ENCODE peak calls at places on chromosomes 7 and 10, in seven cellular contexts. M, N, U, D, X, A and G are unnamed samples.

GRCh38 chr7:213324-213993 is 21.1 kb downstream of the FAM20C start:
- DNase-seq in U (no peak), A (no peak), D (no peak), N (no peak), M (no peak), X (no peak), G (peak)

GRCh38 chr10:57986422-57986821 is 281.3 kb downstream of the IPMK start:
- DNase-seq in D (no peak), M (no peak), N (no peak), U (no peak), X (no peak), A (no peak), G (no peak)

GRCh38 chr10:70234668-70235447 is 1.6 kb upstream of the PPA1 start:
- DNase-seq in A (no peak), N (peak), X (no peak), D (peak), U (peak), M (peak), G (peak)

GRCh38 chr10:97549587-97550322 is 22.8 kb upstream of the ANKRD2 start:
- DNase-seq in M (peak), D (no peak), X (no peak), A (no peak), N (no peak), U (no peak), G (no peak)

GRCh38 chr10:48442090-48442808 is 135.8 kb downstream of the MAPK8 start:
- DNase-seq in A (no peak), X (no peak), D (no peak), U (no peak), M (no peak), N (no peak), G (no peak)

GRCh38 chr7:6637544-6638229 is 569 bp downstream of the ZNF316 start:
- DNase-seq in U (peak), M (peak), A (no peak), D (no peak), X (peak), N (peak), G (peak)

GRCh38 chr10:77586719-77587423 is 50.7 kb downstream of the KCNMA1 start:
- DNase-seq in N (peak), M (peak), X (no peak), A (no peak), D (peak), U (no peak), G (peak)

GRCh38 chr7:106866298-106867281 is 1.5 kb downstream of the PIK3CG start:
- DNase-seq in M (no peak), U (peak), N (no peak), D (no peak), X (no peak), A (no peak), G (peak)

GRCh38 chr10:86958831-86959736 is 685 bp downstream of the SNCG start:
- DNase-seq in M (peak), U (no peak), X (no peak), A (peak), D (no peak), N (peak), G (peak)

GRCh38 chr10:42983595-42983990 is 93.3 kb upstream of the RET start:
- DNase-seq in N (no peak), M (no peak), A (no peak), D (no peak), U (no peak), X (no peak), G (no peak)

GRCh38 chr7:127682140-127682539 is 30.1 kb downstream of the SND1 start:
- DNase-seq in X (no peak), N (no peak), A (no peak), M (no peak), D (no peak), U (no peak), G (no peak)

GRCh38 chr10:110217609-110218008 is 10.2 kb downstream of the MXI1 start:
- DNase-seq in D (no peak), X (no peak), A (no peak), U (no peak), M (no peak), N (no peak), G (no peak)

GRCh38 chr7:70371652-70372051 is 760.3 kb upstream of the GALNT17 start:
- DNase-seq in X (no peak), M (no peak), N (no peak), A (no peak), D (no peak), U (no peak), G (no peak)

GRCh38 chr7:48180981-48181380 is 9.7 kb downstream of the ABCA13 start:
- DNase-seq in U (no peak), N (no peak), M (peak), A (no peak), D (no peak), X (no peak), G (no peak)

GRCh38 chr10:35308809-35309208 is 27.5 kb upstream of the CCNY start:
- DNase-seq in D (no peak), A (no peak), N (no peak), X (no peak), U (no peak), M (no peak), G (no peak)

GRCh38 chr7:156777364-156778069 is 115.5 kb downstream of the LMBR1 start:
- DNase-seq in N (peak), X (peak), U (peak), M (no peak), D (no peak), A (no peak), G (no peak)

GRCh38 chr10:12384906-12385305 is 35.6 kb downstream of the CAMK1D start:
- DNase-seq in U (no peak), M (no peak), D (no peak), X (no peak), A (no peak), N (no peak), G (no peak)

GRCh38 chr7:151244156-151244870 is 4.2 kb downstream of the SMARCD3 start:
- DNase-seq in M (peak), U (peak), A (no peak), D (no peak), N (peak), X (peak), G (peak)

GRCh38 chr7:142123184-142123583 is 11.7 kb downstream of the MGAM2 start:
- DNase-seq in X (no peak), N (no peak), U (no peak), D (no peak), A (no peak), M (no peak), G (no peak)

GRCh38 chr7:139762886-139763285 is 14.9 kb downstream of the HIPK2 start:
- DNase-seq in A (no peak), U (no peak), N (peak), X (no peak), D (no peak), M (peak), G (no peak)

GRCh38 chr10:31288961-31289360 is 30.1 kb upstream of the ZEB1 start:
- DNase-seq in D (peak), N (no peak), A (no peak), M (no peak), U (no peak), X (no peak), G (no peak)